ENCODE peak calls at places on chromosomes 1 and 21, in four cellular contexts. O is foreskin keratinocyte, E is fibroblast of lung, C is H9. X is an unnamed sample.

GRCh38 chr1:179883040-179883501 is 986 bp downstream of the TOR1AIP1 start:
- DNase-seq in O (no peak), E (no peak), C (no peak), X (no peak)

GRCh38 chr1:109133815-109134214 is 19.9 kb downstream of the ELAPOR1 start:
- DNase-seq in O (no peak), E (no peak), C (no peak), X (peak; percentile 27)

GRCh38 chr1:3594706-3595377 is 16.5 kb downstream of the MEGF6 start:
- DNase-seq in O (no peak), E (no peak), C (no peak), X (no peak)

GRCh38 chr1:51058863-51059262 is 43.2 kb upstream of the C1orf185 start:
- DNase-seq in O (no peak), E (peak; percentile 22), C (peak; percentile 40), X (peak; percentile 13)

GRCh38 chr1:15056515-15057285 is 96.8 kb upstream of the TMEM51 start:
- DNase-seq in O (no peak), E (peak; percentile 48), C (no peak), X (no peak)

GRCh38 chr1:90402893-90403849 is 313.9 kb downstream of the BARHL2 start:
- DNase-seq in O (peak; percentile 97), E (peak; percentile 100), C (peak; percentile 47), X (no peak)

GRCh38 chr1:80566123-80566522 is 1234.6 kb upstream of the ADGRL2 start:
- DNase-seq in O (no peak), E (no peak), C (no peak), X (no peak)

GRCh38 chr1:218811497-218811896 is 362.2 kb upstream of the LYPLAL1 start:
- DNase-seq in O (no peak), E (no peak), C (no peak), X (no peak)

GRCh38 chr1:189628857-189629256 is 848.8 kb downstream of the BRINP3 start:
- DNase-seq in O (no peak), E (no peak), C (peak; percentile 27), X (no peak)

GRCh38 chr21:15729674-15730483 is at the start of gene USP25:
- DNase-seq in O (no peak), E (peak; percentile 67), C (peak; percentile 89), X (peak; percentile 89)

GRCh38 chr21:28227881-28228623 is 764.6 kb downstream of the LTN1 start:
- DNase-seq in O (no peak), E (no peak), C (no peak), X (no peak)

GRCh38 chr1:14323665-14324630 is 274.5 kb upstream of the KAZN start:
- DNase-seq in O (no peak), E (no peak), C (no peak), X (no peak)

GRCh38 chr1:59163268-59164092 is 133.4 kb upstream of the FGGY start:
- DNase-seq in O (no peak), E (peak; percentile 95), C (no peak), X (no peak)

GRCh38 chr1:114956570-114956969 is 73.1 kb upstream of the TSHB start:
- DNase-seq in O (no peak), E (peak; percentile 1), C (peak; percentile 66), X (no peak)

GRCh38 chr1:226233293-226233692 is 9.8 kb downstream of the MIXL1 start:
- DNase-seq in O (no peak), E (no peak), C (no peak), X (no peak)

GRCh38 chr1:48869116-48869893 is 92.6 kb upstream of the BEND5 start:
- DNase-seq in O (peak; percentile 70), E (peak; percentile 84), C (no peak), X (no peak)

GRCh38 chr1:163589735-163590134 is 268.0 kb downstream of the NUF2 start:
- DNase-seq in O (no peak), E (no peak), C (no peak), X (no peak)

GRCh38 chr1:15139654-15140350 is 13.7 kb upstream of the TMEM51 start:
- DNase-seq in O (peak; percentile 20), E (peak; percentile 55), C (peak; percentile 62), X (no peak)

GRCh38 chr1:160925652-160926241 is 28.9 kb downstream of the ITLN2 start:
- DNase-seq in O (no peak), E (no peak), C (no peak), X (no peak)

GRCh38 chr1:12617901-12618660 is at the start of gene DHRS3:
- DNase-seq in O (peak; percentile 85), E (peak; percentile 86), C (peak; percentile 87), X (peak; percentile 58)

GRCh38 chr21:26946744-26947446 is 20.0 kb downstream of the ADAMTS5 start:
- DNase-seq in O (no peak), E (no peak), C (no peak), X (no peak)

GRCh38 chr1:169288011-169288414 is 79.6 kb downstream of the NME7 start:
- DNase-seq in O (peak; percentile 7), E (peak; percentile 74), C (no peak), X (no peak)

GRCh38 chr1:81679972-81680371 is 120.8 kb upstream of the ADGRL2 start:
- DNase-seq in O (no peak), E (peak; percentile 59), C (no peak), X (no peak)

GRCh38 chr1:155080250-155081228 is 1.9 kb downstream of the EFNA3 start:
- DNase-seq in O (no peak), E (no peak), C (peak; percentile 93), X (no peak)

GRCh38 chr1:155077758-155078495 is 710 bp upstream of the EFNA3 start:
- DNase-seq in O (no peak), E (no peak), C (no peak), X (no peak)

GRCh38 chr1:155079487-155080249 is 1.0 kb downstream of the EFNA3 start:
- DNase-seq in O (no peak), E (no peak), C (no peak), X (no peak)

GRCh38 chr1:155078496-155079209 is at the start of gene EFNA3:
- DNase-seq in O (no peak), E (peak; percentile 50), C (peak; percentile 74), X (peak; percentile 63)

GRCh38 chr1:155079210-155079486 is 511 bp downstream of the EFNA3 start:
- DNase-seq in O (no peak), E (no peak), C (no peak), X (no peak)
- H3K27me3 ChIP-seq in O (peaks cover 46% of the 10 kb centered on the region), E (peaks cover 74% of the 10 kb centered on the region), C (peaks cover 50% of the 10 kb centered on the region), X (peaks cover 5% of the 10 kb centered on the region)

DNA sequence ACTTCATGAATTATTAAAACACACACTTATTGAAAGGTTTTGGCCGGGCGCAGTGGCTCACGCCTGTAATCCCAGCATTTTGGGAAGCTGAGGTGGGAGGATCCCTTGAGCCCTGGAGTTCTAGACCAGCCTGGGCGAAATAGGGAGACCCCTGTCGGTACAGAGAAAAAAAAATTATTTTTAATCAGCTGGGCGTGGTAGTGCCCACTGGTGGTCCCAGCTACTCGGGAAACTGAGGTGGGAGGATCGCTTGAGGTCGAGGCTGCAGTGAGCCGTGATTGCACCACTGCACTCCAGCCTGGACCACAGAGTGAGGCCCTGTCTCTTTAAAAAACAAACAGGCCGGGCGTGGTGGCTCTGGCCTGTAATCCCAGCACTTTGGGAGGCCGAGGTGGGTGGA is 1.7 kb downstream of the GABPB2 start:
- DNase-seq in O (no peak), E (no peak), C (no peak), X (no peak)
- TF ChIP-seq CTCF in O (peak; percentile 18), E (no peak), C (peak; percentile 31), X (no peak)

GRCh38 chr1:54170961-54171460 is 18.2 kb upstream of the CDCP2 start:
- DNase-seq in O (no peak), E (no peak), C (no peak), X (no peak)
- H3K27me3 ChIP-seq in O (no peaks in the 10 kb centered on the region), E (no peaks in the 10 kb centered on the region), C (no peaks in the 10 kb centered on the region), X (no peaks in the 10 kb centered on the region)

GRCh38 chr1:32784817-32785216 is 32.3 kb downstream of the YARS1 start:
- DNase-seq in O (no peak), E (no peak), C (no peak), X (no peak)

GRCh38 chr1:32783851-32784250 is 33.3 kb downstream of the YARS1 start:
- DNase-seq in O (no peak), E (no peak), C (no peak), X (no peak)

GRCh38 chr1:32791881-32792280 is 25.3 kb downstream of the YARS1 start:
- DNase-seq in O (no peak), E (peak; percentile 71), C (no peak), X (no peak)

GRCh38 chr1:32782086-32782485 is 35.1 kb downstream of the YARS1 start:
- DNase-seq in O (no peak), E (peak; percentile 50), C (no peak), X (no peak)

GRCh38 chr1:32786856-32787255 is 30.3 kb downstream of the YARS1 start:
- DNase-seq in O (no peak), E (peak; percentile 46), C (no peak), X (no peak)
- TF ChIP-seq CTCF in O (peak; percentile 50), E (peak; percentile 35), C (peak; percentile 42), X (peak; percentile 32)

GRCh38 chr1:22553104-22553880 is 10.0 kb upstream of the EPHA8 start:
- DNase-seq in O (no peak), E (no peak), C (no peak), X (no peak)

GRCh38 chr1:22556391-22557104 is 6.7 kb upstream of the EPHA8 start:
- DNase-seq in O (no peak), E (no peak), C (peak; percentile 91), X (no peak)

GRCh38 chr1:22555386-22555656 is 8.0 kb upstream of the EPHA8 start:
- DNase-seq in O (no peak), E (no peak), C (no peak), X (no peak)

GRCh38 chr1:22553991-22554522 is 9.2 kb upstream of the EPHA8 start:
- DNase-seq in O (no peak), E (no peak), C (no peak), X (no peak)

GRCh38 chr1:22557341-22557950 is 5.8 kb upstream of the EPHA8 start:
- DNase-seq in O (peak; percentile 42), E (peak; percentile 10), C (no peak), X (no peak)
- H3K27me3 ChIP-seq in O (peaks cover 89% of the 10 kb centered on the region), E (peaks cover 25% of the 10 kb centered on the region), C (peaks cover 7% of the 10 kb centered on the region), X (peaks cover 7% of the 10 kb centered on the region)

DNA sequence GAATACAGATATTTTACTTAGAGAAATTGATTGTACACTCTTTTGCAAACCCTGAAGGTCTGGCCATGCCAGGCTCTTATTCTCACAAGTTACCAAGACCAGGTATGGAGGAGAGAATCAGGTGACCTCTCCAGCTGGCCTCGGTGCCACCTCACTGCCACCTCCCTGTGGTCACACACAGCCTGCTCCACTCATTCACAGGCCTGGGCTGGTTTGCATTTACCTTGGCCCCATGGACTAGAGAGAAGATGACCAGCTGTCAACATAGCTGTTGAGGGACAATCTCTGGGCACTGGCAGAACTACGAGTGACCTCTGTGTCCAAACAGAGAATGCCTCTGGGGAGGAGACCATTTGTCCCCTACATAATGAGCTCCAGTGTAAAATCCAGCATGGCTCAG is 291.2 kb upstream of the RUNX1 start:
- DNase-seq in O (no peak), E (no peak), C (no peak), X (no peak)
- TF ChIP-seq CTCF in O (no peak), E (no peak), C (no peak), X (no peak)

DNA sequence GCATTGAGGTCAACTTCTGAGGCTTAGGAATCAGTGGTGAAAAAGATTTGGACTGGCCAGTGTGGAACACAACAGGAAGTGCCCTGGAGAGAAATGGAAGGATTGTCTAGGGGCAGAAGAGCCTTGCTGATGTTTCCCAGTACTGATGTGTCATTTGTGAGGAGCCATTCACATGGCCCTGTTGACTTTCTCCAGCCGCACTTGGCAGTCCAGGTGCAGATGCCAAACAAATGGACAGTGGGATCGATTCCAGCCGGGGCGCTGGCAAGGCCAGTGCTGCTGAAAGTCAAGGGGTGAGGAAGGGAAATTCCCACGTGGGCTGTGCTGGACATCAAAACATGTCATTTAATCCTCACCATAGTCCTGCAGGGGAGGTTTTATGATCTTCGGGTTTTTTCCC is 4.9 kb upstream of the TRIM63 start:
- DNase-seq in O (no peak), E (no peak), C (no peak), X (no peak)
- H3K27me3 ChIP-seq in O (no peaks in the 10 kb centered on the region), E (peaks cover 25% of the 10 kb centered on the region), C (no peaks in the 10 kb centered on the region), X (peaks cover 2% of the 10 kb centered on the region)

GRCh38 chr1:178093958-178094751 is at the start of gene RASAL2:
- DNase-seq in O (no peak), E (peak; percentile 61), C (peak; percentile 79), X (peak; percentile 44)
- TF ChIP-seq CTCF in O (peak; percentile 26), E (peak; percentile 18), C (peak; percentile 21), X (no peak)